ENCODE peak calls at places on chromosomes 13 and 19, in six cellular contexts. I is transverse colon, Z is stomach, C is HL-60, S is GM23338, V is sigmoid colon. T is an unnamed sample.

GRCh38 chr19:35546532-35546931 is 1.1 kb downstream of the TMEM147 start:
- DNase-seq in C (no peak), S (no peak), Z (no peak), V (no peak), I (no peak), T (no peak)

GRCh38 chr19:16470911-16471811 is 609 bp downstream of the EPS15L1 start:
- DNase-seq in Z (no peak), S (peak; percentile 65), V (no peak), C (peak; percentile 50), I (peak; percentile 26), T (no peak)

GRCh38 chr13:90272356-90272755 is 1075.1 kb upstream of the MIR17HG start:
- DNase-seq in Z (no peak), I (no peak), C (no peak), V (no peak), S (no peak), T (no peak)

GRCh38 chr19:41431426-41432386 is 4.5 kb upstream of the B3GNT8 start:
- DNase-seq in Z (no peak), I (no peak), V (no peak), C (peak; percentile 80), S (peak; percentile 51), T (no peak)

GRCh38 chr13:111209613-111210012 is 94.5 kb downstream of the ARHGEF7 start:
- DNase-seq in Z (no peak), C (no peak), V (no peak), S (no peak), I (no peak), T (no peak)

GRCh38 chr13:38223093-38223492 is 126.6 kb upstream of the UFM1 start:
- DNase-seq in C (no peak), V (no peak), S (peak; percentile 72), Z (no peak), I (no peak), T (no peak)

GRCh38 chr19:11699931-11700794 is 38.6 kb downstream of the ZNF823 start:
- DNase-seq in Z (no peak), V (no peak), C (peak; percentile 19), I (no peak), S (peak; percentile 72), T (no peak)

GRCh38 chr19:15633122-15633521 is 7.6 kb upstream of the CYP4F3 start:
- DNase-seq in S (no peak), V (no peak), Z (no peak), I (no peak), C (peak; percentile 82), T (no peak)

GRCh38 chr19:49592486-49593232 is 1.7 kb downstream of the PRR12 start:
- DNase-seq in C (peak; percentile 24), V (peak; percentile 69), I (no peak), Z (no peak), S (peak; percentile 69), T (peak; percentile 79)

GRCh38 chr19:1924320-1924961 is 16.5 kb upstream of the CSNK1G2 start:
- DNase-seq in S (no peak), C (no peak), Z (no peak), V (no peak), I (no peak), T (no peak)

GRCh38 chr13:108574856-108575255 is 54.6 kb upstream of the MYO16 start:
- DNase-seq in Z (no peak), I (no peak), S (no peak), V (no peak), C (no peak), T (no peak)

GRCh38 chr13:112141643-112142400 is 74.9 kb downstream of the SOX1 start:
- DNase-seq in Z (peak; percentile 14), I (peak; percentile 23), V (no peak), C (no peak), S (no peak), T (peak; percentile 36)

GRCh38 chr19:1725100-1726064 is 27.9 kb upstream of the ONECUT3 start:
- DNase-seq in C (no peak), I (peak; percentile 12), S (peak; percentile 89), Z (peak; percentile 65), V (no peak), T (no peak)

GRCh38 chr19:39566064-39566463 is 26.1 kb upstream of the EID2 start:
- DNase-seq in Z (no peak), C (no peak), V (no peak), S (peak; percentile 22), I (no peak), T (no peak)

GRCh38 chr19:29216021-29216420 is 3.1 kb upstream of the UQCRFS1 start:
- DNase-seq in I (no peak), Z (no peak), V (no peak), S (peak; percentile 24), C (no peak), T (no peak)

GRCh38 chr19:29215322-29215845 is 2.4 kb upstream of the UQCRFS1 start:
- DNase-seq in C (no peak), I (no peak), S (no peak), V (no peak), Z (no peak), T (no peak)

GRCh38 chr19:29214411-29214810 is 1.5 kb upstream of the UQCRFS1 start:
- DNase-seq in Z (no peak), I (no peak), C (no peak), V (no peak), S (no peak), T (no peak)

GRCh38 chr19:29212614-29213573 is at the start of gene UQCRFS1:
- DNase-seq in V (peak; percentile 97), Z (peak; percentile 96), S (peak; percentile 98), C (peak; percentile 94), I (peak; percentile 97), T (peak; percentile 98)

GRCh38 chr19:29211562-29212416 is 1.2 kb downstream of the UQCRFS1 start:
- DNase-seq in C (no peak), S (peak; percentile 20), I (peak; percentile 14), V (no peak), Z (no peak), T (no peak)
- TF ChIP-seq POLR2AphosphoS5 in C (no peak), S (no peak), I (no peak), V (no peak), Z (no peak), T (no peak)

DNA sequence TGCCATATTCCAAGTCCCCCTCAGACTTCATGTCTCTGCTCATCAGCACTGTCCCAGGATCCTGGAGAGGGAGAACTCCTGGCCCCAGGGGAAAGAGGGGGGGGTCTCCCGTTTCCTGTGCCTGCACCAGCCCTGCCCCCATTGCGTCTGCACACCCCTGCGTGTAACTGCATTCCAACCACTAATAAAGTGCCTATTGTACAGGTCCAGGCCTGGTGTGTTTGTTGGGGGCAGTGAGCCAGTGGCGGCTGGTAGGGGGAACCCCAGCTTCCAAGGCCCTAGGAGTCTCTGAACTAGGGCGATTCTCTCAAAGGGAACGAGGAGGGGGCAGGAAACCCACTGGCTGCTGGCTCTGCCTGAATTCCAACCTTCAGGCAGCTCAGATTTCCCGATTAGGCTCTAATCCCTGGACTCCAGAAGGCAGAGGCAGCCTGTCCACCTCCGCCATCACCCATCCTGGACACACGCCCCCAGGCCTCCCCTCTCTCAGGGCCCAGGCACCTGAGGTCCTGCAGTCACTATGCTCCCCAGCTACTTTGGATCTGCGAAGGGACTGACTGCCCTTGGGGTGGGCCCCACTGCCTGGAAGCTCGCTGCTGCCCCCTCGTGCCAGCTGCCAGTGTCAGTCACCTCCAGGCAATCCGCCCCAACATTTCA is 9.7 kb upstream of the ILF3 start:
- DNase-seq in S (peak; percentile 94), I (peak; percentile 90), C (peak; percentile 79), Z (peak; percentile 87), V (peak; percentile 92), T (peak; percentile 96)
- TF ChIP-seq POLR2AphosphoS5 in S (peak; percentile 46), I (no peak), C (no peak), Z (no peak), V (no peak), T (peak; percentile 81)

DNA sequence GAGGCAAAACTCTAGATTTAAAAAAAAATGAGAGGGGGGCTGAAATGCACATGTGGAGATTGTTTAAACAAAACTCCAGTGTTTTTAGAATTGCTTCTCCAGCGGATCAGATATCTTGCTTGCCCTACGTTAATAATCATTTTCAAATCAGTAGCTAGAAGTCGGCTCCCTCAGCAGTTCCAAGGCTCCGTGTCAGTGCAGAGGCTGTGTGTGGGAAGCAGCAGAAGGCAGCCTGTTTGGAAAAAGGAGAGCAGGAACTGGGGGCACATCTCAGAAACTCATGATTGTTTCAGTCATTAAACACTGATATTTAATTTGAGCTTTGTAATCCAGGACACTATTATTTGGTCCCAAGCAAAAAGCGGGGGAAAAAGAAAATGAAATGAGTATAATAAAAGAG is 50.9 kb downstream of the SOX21 start:
- DNase-seq in I (no peak), C (no peak), S (no peak), Z (no peak), V (no peak), T (no peak)
- TF ChIP-seq POLR2AphosphoS5 in I (no peak), C (no peak), S (no peak), Z (no peak), V (no peak), T (no peak)

DNA sequence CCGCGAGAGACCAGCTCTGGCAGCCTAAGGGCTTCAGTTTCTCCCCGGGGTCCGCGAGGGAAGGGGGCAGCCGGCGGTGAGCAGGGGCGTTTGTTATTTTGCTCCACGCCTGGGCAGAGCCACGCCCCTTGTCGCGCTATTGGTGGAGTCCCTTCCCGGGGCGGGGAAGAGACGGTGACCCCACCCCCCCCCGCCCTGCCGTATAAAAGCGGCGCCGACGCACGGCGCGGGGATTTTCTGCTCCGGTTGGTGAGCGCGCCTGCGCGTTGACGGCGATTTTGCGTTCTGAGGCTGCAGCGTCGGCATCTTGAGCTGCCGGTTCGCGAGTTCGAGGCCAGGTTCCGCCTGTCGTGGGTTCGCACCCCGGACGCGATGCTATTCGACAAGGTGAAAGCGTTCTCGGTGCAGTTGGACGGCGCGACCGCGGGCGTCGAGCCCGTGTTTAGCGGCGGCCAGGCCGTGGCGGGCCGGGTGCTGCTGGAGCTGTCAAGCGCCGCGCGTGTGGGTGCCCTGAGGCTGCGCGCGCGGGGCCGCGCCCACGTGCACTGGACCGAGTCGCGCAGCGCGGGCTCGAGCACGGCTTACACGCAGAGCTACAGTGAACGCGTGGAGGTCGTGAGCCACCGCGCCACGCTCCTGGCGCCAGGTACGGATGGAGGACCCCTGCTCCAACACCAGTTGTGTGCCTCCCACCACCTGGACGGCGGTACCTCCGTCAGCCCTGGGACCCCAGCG is at the start of gene ARRDC2:
- DNase-seq in C (peak; percentile 55), I (peak; percentile 91), V (peak; percentile 96), S (peak; percentile 95), Z (peak; percentile 90), T (peak; percentile 97)
- TF ChIP-seq POLR2AphosphoS5 in C (no peak), I (peak; percentile 80), V (peak; percentile 81), S (peak; percentile 26), Z (peak; percentile 60), T (peak; percentile 90)

DNA sequence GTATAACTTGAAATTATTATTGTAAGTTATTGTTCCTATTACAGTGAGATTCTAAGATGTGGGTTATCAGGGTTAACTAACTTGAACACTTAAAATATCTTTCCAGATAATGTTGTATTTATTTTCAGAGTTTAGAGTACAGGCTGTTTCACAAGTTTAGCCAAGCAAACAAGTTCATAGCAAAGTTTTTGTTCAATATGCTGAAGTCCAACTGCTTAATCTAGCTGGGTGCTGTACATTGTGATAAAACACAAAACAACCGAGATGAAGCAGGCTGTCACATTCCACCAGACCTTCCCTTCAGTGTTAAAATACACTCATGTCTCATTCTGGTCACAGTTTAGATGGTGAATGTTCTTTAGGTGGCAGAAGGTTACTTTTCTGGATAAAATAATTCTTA is 148.0 kb upstream of the PCDH20 start:
- DNase-seq in Z (no peak), I (no peak), S (no peak), C (no peak), V (no peak), T (no peak)
- TF ChIP-seq POLR2AphosphoS5 in Z (no peak), I (no peak), S (no peak), C (no peak), V (no peak), T (no peak)

DNA sequence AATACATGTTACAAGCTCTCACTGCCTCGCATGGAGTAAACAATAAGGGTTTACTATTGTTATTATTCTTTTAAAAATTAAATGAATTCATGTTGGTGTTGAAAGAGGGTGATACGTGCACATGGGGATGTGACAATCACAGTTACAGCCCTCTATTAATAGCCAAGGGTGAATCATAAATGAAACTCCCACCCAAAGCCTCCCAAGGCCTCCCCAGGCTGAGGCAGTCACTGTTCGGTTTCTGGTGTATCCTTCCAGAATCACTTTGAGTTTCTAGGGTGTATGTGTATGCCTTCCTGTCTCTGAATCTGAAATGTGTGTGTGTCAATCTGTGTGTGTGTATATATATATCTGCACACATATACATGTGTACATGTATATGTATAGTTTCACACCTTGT is 73.4 kb downstream of the AKAP11 start:
- DNase-seq in I (no peak), Z (no peak), V (no peak), C (no peak), S (no peak), T (no peak)
- TF ChIP-seq POLR2AphosphoS5 in I (no peak), Z (no peak), V (no peak), C (no peak), S (no peak), T (no peak)